ENCODE peak calls at places on chromosome 22, in ten cellular contexts. L, H, V, D, J, B, F, C, K and G are unnamed samples.

GRCh38 chr22:26298605-26299310 is 129.5 kb downstream of the SEZ6L start:
- DNase-seq in L (no peak), C (no peak), D (no peak), B (no peak), K (no peak), V (no peak), J (no peak), H (no peak), F (no peak), G (no peak)

GRCh38 chr22:49209452-49210195 is 618.0 kb downstream of the BRD1 start:
- DNase-seq in F (no peak), V (no peak), K (peak; percentile 22), H (peak; percentile 21), J (peak; percentile 82), L (no peak), D (no peak), C (peak; percentile 93), B (peak; percentile 56), G (peak; percentile 70)

GRCh38 chr22:49329636-49330035 is 498.0 kb downstream of the BRD1 start:
- DNase-seq in D (no peak), H (peak; percentile 38), B (peak; percentile 7), L (no peak), K (peak; percentile 7), J (no peak), F (no peak), C (no peak), V (peak; percentile 3), G (peak; percentile 44)

GRCh38 chr22:29904020-29904419 is 21.0 kb downstream of the MTMR3 start:
- DNase-seq in H (no peak), V (no peak), L (no peak), D (no peak), K (no peak), C (no peak), J (no peak), B (no peak), F (no peak), G (no peak)

GRCh38 chr22:17201285-17201945 is 17.8 kb downstream of the ADA2 start:
- DNase-seq in K (peak; percentile 58), J (no peak), V (no peak), L (no peak), H (no peak), F (no peak), C (no peak), B (no peak), D (peak; percentile 53), G (no peak)

GRCh38 chr22:47898946-47899345 is 1136.5 kb downstream of the TBC1D22A start:
- DNase-seq in H (no peak), J (no peak), C (no peak), B (no peak), D (no peak), K (no peak), F (no peak), V (no peak), L (no peak), G (no peak)

GRCh38 chr22:17269607-17270261 is 50.5 kb upstream of the ADA2 start:
- DNase-seq in J (no peak), F (no peak), V (no peak), H (no peak), C (peak; percentile 93), B (peak; percentile 15), D (no peak), L (no peak), K (peak; percentile 64), G (no peak)

GRCh38 chr22:20237480-20238440 is 30.4 kb downstream of the RTN4R start:
- DNase-seq in C (peak; percentile 9), L (no peak), K (no peak), H (peak; percentile 85), J (no peak), F (no peak), B (no peak), D (no peak), V (no peak), G (no peak)

GRCh38 chr22:37631448-37632173 is 7.9 kb upstream of the SH3BP1 start:
- DNase-seq in K (no peak), B (peak; percentile 64), L (no peak), D (no peak), V (no peak), J (no peak), H (peak; percentile 84), F (no peak), C (no peak), G (peak; percentile 60)

GRCh38 chr22:33917744-33918406 is 2.4 kb downstream of the LARGE1 start:
- DNase-seq in F (no peak), B (peak; percentile 57), J (no peak), H (no peak), K (peak; percentile 62), V (peak; percentile 49), C (no peak), L (no peak), D (peak; percentile 23), G (no peak)

GRCh38 chr22:35761037-35761436 is 43.4 kb downstream of the APOL5 start:
- DNase-seq in D (peak; percentile 33), H (no peak), B (no peak), L (no peak), J (no peak), K (no peak), C (no peak), V (no peak), F (no peak), G (no peak)

GRCh38 chr22:32622004-32622761 is 147.6 kb downstream of the FBXO7 start:
- DNase-seq in F (no peak), L (no peak), V (no peak), K (peak; percentile 89), H (peak; percentile 56), B (peak; percentile 78), D (peak; percentile 67), J (no peak), C (no peak), G (no peak)

GRCh38 chr22:30201970-30202369 is 44.6 kb downstream of the LIF start:
- DNase-seq in J (no peak), V (no peak), C (no peak), D (peak; percentile 91), B (no peak), H (no peak), L (no peak), K (no peak), F (no peak), G (no peak)

GRCh38 chr22:44042822-44043221 is 18.7 kb downstream of the PARVB start:
- DNase-seq in F (no peak), L (no peak), J (no peak), K (no peak), C (no peak), B (no peak), D (peak; percentile 45), V (no peak), H (no peak), G (no peak)

GRCh38 chr22:46416537-46417267 is 81.2 kb downstream of the TRMU start:
- DNase-seq in F (no peak), B (no peak), L (no peak), V (no peak), J (no peak), C (no peak), K (no peak), D (no peak), H (no peak), G (no peak)

GRCh38 chr22:46052801-46053562 is 76.0 kb upstream of the WNT7B start:
- DNase-seq in K (peak; percentile 48), B (peak; percentile 76), D (peak; percentile 49), F (peak; percentile 39), V (no peak), L (peak; percentile 21), H (peak; percentile 89), C (peak; percentile 47), J (peak; percentile 50), G (peak; percentile 79)

GRCh38 chr22:26846645-26847044 is 189.3 kb downstream of the MIAT start:
- DNase-seq in K (no peak), H (no peak), L (no peak), B (no peak), D (no peak), V (no peak), C (no peak), F (no peak), J (no peak), G (no peak)

GRCh38 chr22:28139993-28140392 is 220.9 kb upstream of the PITPNB start:
- DNase-seq in L (no peak), D (peak; percentile 88), F (no peak), J (no peak), V (no peak), B (no peak), K (no peak), H (no peak), C (no peak), G (no peak)

GRCh38 chr22:23178512-23179254 is 1.6 kb upstream of the BCR start:
- DNase-seq in C (peak; percentile 85), K (peak; percentile 90), H (peak; percentile 91), B (peak; percentile 94), F (no peak), V (peak; percentile 81), J (peak; percentile 50), D (peak; percentile 53), L (peak; percentile 70), G (no peak)

GRCh38 chr22:43826142-43827093 is 14.3 kb upstream of the EFCAB6 start:
- DNase-seq in V (no peak), J (no peak), B (peak; percentile 49), L (no peak), H (no peak), F (no peak), C (peak; percentile 56), K (peak; percentile 45), D (peak; percentile 71), G (peak; percentile 79)

GRCh38 chr22:18954333-18954732 is 18.2 kb upstream of the PRODH start:
- DNase-seq in V (peak; percentile 85), J (peak; percentile 9), B (peak; percentile 97), F (no peak), L (peak; percentile 55), C (peak; percentile 31), K (peak; percentile 96), H (peak; percentile 92), D (peak; percentile 27), G (peak; percentile 92)

GRCh38 chr22:25012743-25013142 is 60.2 kb downstream of the KIAA1671 start:
- DNase-seq in V (no peak), F (no peak), B (no peak), H (no peak), L (no peak), K (peak; percentile 90), D (no peak), J (no peak), C (no peak), G (no peak)

GRCh38 chr22:50081426-50082196 is 3.6 kb downstream of the MLC1 start:
- DNase-seq in L (no peak), V (no peak), H (peak; percentile 47), K (peak; percentile 43), B (peak; percentile 60), D (no peak), C (no peak), F (no peak), J (no peak), G (no peak)

GRCh38 chr22:30202531-30203006 is 44.0 kb downstream of the LIF start:
- DNase-seq in F (no peak), V (peak; percentile 3), L (no peak), C (no peak), H (no peak), K (no peak), B (peak; percentile 35), D (peak; percentile 61), J (no peak), G (no peak)

GRCh38 chr22:49602481-49602880 is 225.2 kb downstream of the BRD1 start:
- DNase-seq in J (no peak), D (no peak), B (no peak), C (no peak), L (no peak), V (no peak), F (no peak), K (no peak), H (no peak), G (no peak)

GRCh38 chr22:30338802-30339201 is 12.1 kb upstream of the TBC1D10A start:
- DNase-seq in D (no peak), K (no peak), H (no peak), V (no peak), F (no peak), L (no peak), C (no peak), B (no peak), J (no peak), G (no peak)

GRCh38 chr22:24728790-24729637 is 45.5 kb downstream of the PIWIL3 start:
- DNase-seq in D (peak; percentile 7), F (peak; percentile 79), J (no peak), L (no peak), B (no peak), H (no peak), V (no peak), C (no peak), K (peak; percentile 52), G (no peak)

GRCh38 chr22:29788339-29789279 is 21.4 kb downstream of the UQCR10 start:
- DNase-seq in K (no peak), L (no peak), D (no peak), F (no peak), H (no peak), C (no peak), V (no peak), J (no peak), B (no peak), G (no peak)